ENCODE peak calls at places on chromosome 3, in four cellular contexts. One of them, this sample, is unnamed.

GRCh38 chr3:2504912-2505311 is 406.2 kb downstream of the CNTN4 start:
- DNase-seq in GM12878: no peak
- DNase-seq in GM12891: no peak
- DNase-seq in K562: no peak
- DNase-seq in this sample: no peak

GRCh38 chr3:126119008-126119675 is 35.2 kb upstream of the SLC41A3 start:
- DNase-seq in GM12891: no peak
- DNase-seq in GM12878: no peak
- DNase-seq in K562: no peak
- DNase-seq in this sample: no peak

GRCh38 chr3:20352547-20353164 is 166.7 kb upstream of the SGO1 start:
- DNase-seq in GM12891: no peak
- DNase-seq in GM12878: no peak
- DNase-seq in K562: peak
- DNase-seq in this sample: peak

GRCh38 chr3:104596551-104596950 is 770.2 kb upstream of the ALCAM start:
- DNase-seq in GM12891: no peak
- DNase-seq in K562: no peak
- DNase-seq in GM12878: peak
- DNase-seq in this sample: peak

GRCh38 chr3:134066539-134067310 is 37.0 kb upstream of the SLCO2A1 start:
- DNase-seq in GM12891: no peak
- DNase-seq in K562: no peak
- DNase-seq in GM12878: no peak
- DNase-seq in this sample: no peak

GRCh38 chr3:110955301-110955880 is 116.2 kb upstream of the NECTIN3 start:
- DNase-seq in GM12878: no peak
- DNase-seq in GM12891: no peak
- DNase-seq in K562: no peak
- DNase-seq in this sample: no peak

GRCh38 chr3:87307805-87308204 is 31.4 kb upstream of the POU1F1 start:
- DNase-seq in GM12878: no peak
- DNase-seq in K562: no peak
- DNase-seq in GM12891: no peak
- DNase-seq in this sample: no peak

GRCh38 chr3:65914740-65915366 is 123.9 kb downstream of the MAGI1 start:
- DNase-seq in GM12878: no peak
- DNase-seq in GM12891: no peak
- DNase-seq in K562: no peak
- DNase-seq in this sample: no peak

GRCh38 chr3:42728668-42729364 is 26.2 kb upstream of the HHATL start:
- DNase-seq in GM12891: no peak
- DNase-seq in K562: no peak
- DNase-seq in GM12878: no peak
- DNase-seq in this sample: no peak

GRCh38 chr3:176861137-176861536 is 336.1 kb downstream of the TBL1XR1 start:
- DNase-seq in GM12891: no peak
- DNase-seq in K562: no peak
- DNase-seq in GM12878: no peak
- DNase-seq in this sample: no peak

GRCh38 chr3:128144512-128144911 is 8.8 kb upstream of the EEFSEC start:
- DNase-seq in GM12878: no peak
- DNase-seq in K562: no peak
- DNase-seq in GM12891: no peak
- DNase-seq in this sample: no peak

GRCh38 chr3:46082849-46083248 is 55.6 kb upstream of the XCR1 start:
- DNase-seq in GM12891: no peak
- DNase-seq in K562: no peak
- DNase-seq in GM12878: no peak
- DNase-seq in this sample: no peak

GRCh38 chr3:128399221-128399915 is 67.3 kb downstream of the DNAJB8 start:
- DNase-seq in GM12878: no peak
- DNase-seq in GM12891: no peak
- DNase-seq in K562: no peak
- DNase-seq in this sample: no peak

GRCh38 chr3:47340866-47341265 is 40.0 kb upstream of the PTPN23 start:
- DNase-seq in GM12878: no peak
- DNase-seq in GM12891: no peak
- DNase-seq in K562: no peak
- DNase-seq in this sample: no peak

GRCh38 chr3:59605318-59605717 is 555.5 kb upstream of the CFAP20DC start:
- DNase-seq in GM12878: no peak
- DNase-seq in GM12891: no peak
- DNase-seq in K562: no peak
- DNase-seq in this sample: no peak

GRCh38 chr3:181824961-181825360 is 113.2 kb downstream of the SOX2 start:
- DNase-seq in K562: no peak
- DNase-seq in GM12878: no peak
- DNase-seq in GM12891: no peak
- DNase-seq in this sample: no peak

GRCh38 chr3:39936848-39937247 is 127.4 kb downstream of the MYRIP start:
- DNase-seq in GM12891: no peak
- DNase-seq in K562: no peak
- DNase-seq in GM12878: no peak
- DNase-seq in this sample: no peak

GRCh38 chr3:39935261-39935660 is 125.9 kb downstream of the MYRIP start:
- DNase-seq in GM12891: no peak
- DNase-seq in K562: no peak
- DNase-seq in GM12878: no peak
- DNase-seq in this sample: no peak

GRCh38 chr3:39934696-39935095 is 125.3 kb downstream of the MYRIP start:
- DNase-seq in GM12891: no peak
- DNase-seq in GM12878: no peak
- DNase-seq in K562: no peak
- DNase-seq in this sample: no peak

GRCh38 chr3:39937315-39937714 is 127.9 kb downstream of the MYRIP start:
- DNase-seq in K562: no peak
- DNase-seq in GM12878: no peak
- DNase-seq in GM12891: no peak
- DNase-seq in this sample: no peak

GRCh38 chr3:39933986-39934693 is 124.7 kb downstream of the MYRIP start:
- DNase-seq in K562: no peak
- DNase-seq in GM12891: no peak
- DNase-seq in GM12878: no peak
- DNase-seq in this sample: no peak
- TF ChIP-seq SPI1 in K562: no peak
- TF ChIP-seq SPI1 in GM12891: no peak
- TF ChIP-seq SPI1 in GM12878: no peak
- TF ChIP-seq SPI1 in this sample: no peak

GRCh38 chr3:188439080-188439479 is 285.1 kb downstream of the LPP start:
- DNase-seq in GM12878: no peak
- DNase-seq in GM12891: no peak
- DNase-seq in K562: no peak
- DNase-seq in this sample: peak
- TF ChIP-seq SPI1 in GM12878: peak
- TF ChIP-seq SPI1 in GM12891: peak
- TF ChIP-seq SPI1 in K562: no peak
- TF ChIP-seq SPI1 in this sample: peak

GRCh38 chr3:132521921-132522320 is 75.1 kb upstream of the ACKR4 start:
- DNase-seq in GM12891: no peak
- DNase-seq in K562: no peak
- DNase-seq in GM12878: no peak
- DNase-seq in this sample: no peak

GRCh38 chr3:132517311-132517710 is 79.8 kb upstream of the ACKR4 start:
- DNase-seq in GM12891: no peak
- DNase-seq in GM12878: no peak
- DNase-seq in K562: no peak
- DNase-seq in this sample: no peak

GRCh38 chr3:132519914-132520313 is 77.2 kb upstream of the ACKR4 start:
- DNase-seq in GM12891: no peak
- DNase-seq in K562: no peak
- DNase-seq in GM12878: no peak
- DNase-seq in this sample: no peak

DNA sequence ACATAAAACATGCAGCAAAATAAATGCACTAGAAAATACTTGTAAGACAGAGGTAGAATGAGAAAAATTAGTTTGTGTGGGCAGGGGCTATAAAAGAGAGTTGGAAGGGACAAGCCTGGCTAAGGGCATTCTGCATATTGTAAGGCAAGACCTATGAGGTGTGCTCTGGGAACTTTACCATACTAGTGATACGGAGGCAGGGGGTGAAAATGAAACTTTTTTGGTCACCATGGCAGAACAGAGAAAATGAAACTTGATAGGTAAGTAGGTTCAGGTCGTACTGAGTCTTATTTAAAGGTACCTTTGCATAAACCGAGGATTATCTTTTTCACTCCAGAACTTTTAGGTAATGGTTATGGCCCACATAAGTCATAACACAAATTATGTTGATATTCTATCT is 74.7 kb upstream of the ACKR4 start:
- DNase-seq in GM12891: peak
- DNase-seq in K562: no peak
- DNase-seq in GM12878: peak
- DNase-seq in this sample: no peak
- TF ChIP-seq SPI1 in GM12891: no peak
- TF ChIP-seq SPI1 in K562: no peak
- TF ChIP-seq SPI1 in GM12878: no peak
- TF ChIP-seq SPI1 in this sample: no peak

DNA sequence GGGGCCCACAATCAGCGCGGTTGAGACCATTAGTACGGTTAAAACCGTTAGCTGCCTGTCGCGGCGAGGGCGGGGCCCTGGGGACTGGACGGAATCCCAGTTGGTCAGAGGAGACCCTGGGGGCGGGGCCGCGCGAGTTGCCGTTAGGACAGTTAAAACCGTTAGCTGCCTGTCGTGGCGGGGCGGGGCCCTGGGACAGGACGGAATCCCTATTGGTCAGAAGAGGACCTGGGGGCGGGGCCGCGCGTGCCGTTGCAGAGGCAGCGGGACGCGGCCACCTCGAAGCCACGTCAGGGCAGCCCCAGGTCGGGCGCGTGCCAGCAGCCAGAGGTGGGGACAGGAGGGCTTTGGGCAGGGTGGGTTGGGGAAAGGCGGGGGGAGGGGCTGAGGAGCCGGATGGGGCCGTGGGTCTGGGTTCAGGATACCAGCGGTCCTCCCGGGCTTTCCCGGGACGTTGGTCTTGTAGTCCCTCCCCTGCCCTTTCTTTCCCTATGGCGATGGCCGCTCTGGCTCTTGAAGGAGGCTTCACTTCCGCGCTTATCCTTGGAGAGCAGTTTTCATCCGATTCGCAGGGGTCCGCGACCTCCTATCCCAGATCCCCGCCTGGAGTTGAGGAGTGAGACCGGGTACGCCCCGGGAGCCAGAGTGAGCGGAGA is 28.0 kb downstream of the KLHDC8B start:
- DNase-seq in K562: no peak
- DNase-seq in GM12878: no peak
- DNase-seq in GM12891: no peak
- DNase-seq in this sample: no peak
- TF ChIP-seq SPI1 in K562: no peak
- TF ChIP-seq SPI1 in GM12878: no peak
- TF ChIP-seq SPI1 in GM12891: no peak
- TF ChIP-seq SPI1 in this sample: no peak

DNA sequence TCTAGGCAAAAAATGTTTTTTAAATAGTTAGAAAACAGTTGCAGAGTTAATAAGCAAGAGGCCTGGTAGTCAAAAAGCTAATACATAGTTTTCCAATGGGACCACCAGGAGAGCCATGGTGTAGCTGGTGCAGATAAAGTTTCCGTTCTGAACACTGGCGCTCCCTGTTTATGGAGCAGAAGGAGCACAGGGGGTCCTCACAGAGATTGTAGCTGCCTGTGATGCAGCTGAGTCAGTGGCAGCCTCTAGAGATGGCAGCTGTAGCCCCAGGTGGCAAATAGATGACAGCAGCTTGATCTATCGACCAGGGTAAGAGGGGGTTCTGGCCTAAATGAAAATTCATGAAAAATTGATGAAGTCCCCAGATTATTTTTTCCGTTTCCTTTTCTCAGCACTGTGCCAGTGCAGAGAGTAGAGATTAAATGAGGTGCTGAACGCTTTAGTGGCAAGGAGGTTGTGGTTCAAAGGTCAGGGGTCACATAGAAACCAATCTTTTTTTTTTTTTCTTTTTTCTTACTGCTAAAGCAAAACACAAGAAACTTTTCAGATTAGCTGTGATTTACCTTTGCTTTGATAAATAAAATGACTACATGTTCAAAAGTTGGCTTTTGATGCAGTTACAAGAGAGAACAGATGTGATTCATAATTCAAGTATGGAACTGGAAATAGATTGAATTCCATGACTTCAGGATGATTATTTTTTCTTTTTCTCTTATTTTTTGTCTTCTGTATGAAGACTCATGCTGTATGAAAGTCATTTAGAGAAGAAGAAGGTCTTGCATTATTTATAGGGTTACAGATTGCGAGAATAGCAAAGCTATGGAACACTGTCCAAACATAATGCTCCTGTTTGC is 63.2 kb downstream of the ROBO2 start:
- DNase-seq in GM12878: no peak
- DNase-seq in GM12891: no peak
- DNase-seq in K562: no peak
- DNase-seq in this sample: no peak
- TF ChIP-seq SPI1 in GM12878: no peak
- TF ChIP-seq SPI1 in GM12891: no peak
- TF ChIP-seq SPI1 in K562: no peak
- TF ChIP-seq SPI1 in this sample: no peak

GRCh38 chr3:15450611-15451467 is 23.4 kb downstream of the EAF1 start:
- DNase-seq in K562: no peak
- DNase-seq in GM12878: no peak
- DNase-seq in GM12891: no peak
- DNase-seq in this sample: no peak
- TF ChIP-seq SPI1 in K562: no peak
- TF ChIP-seq SPI1 in GM12878: no peak
- TF ChIP-seq SPI1 in GM12891: no peak
- TF ChIP-seq SPI1 in this sample: no peak

GRCh38 chr3:194447161-194447560 is 39.6 kb downstream of the ATP13A3 start:
- DNase-seq in K562: peak
- DNase-seq in GM12891: no peak
- DNase-seq in GM12878: no peak
- DNase-seq in this sample: no peak

GRCh38 chr3:194446754-194447153 is 40.0 kb downstream of the ATP13A3 start:
- DNase-seq in GM12878: no peak
- DNase-seq in GM12891: no peak
- DNase-seq in K562: no peak
- DNase-seq in this sample: no peak

GRCh38 chr3:194449913-194450312 is 36.9 kb downstream of the ATP13A3 start:
- DNase-seq in GM12891: no peak
- DNase-seq in K562: no peak
- DNase-seq in GM12878: no peak
- DNase-seq in this sample: no peak

GRCh38 chr3:194447657-194448056 is 39.1 kb downstream of the ATP13A3 start:
- DNase-seq in GM12891: no peak
- DNase-seq in GM12878: no peak
- DNase-seq in K562: no peak
- DNase-seq in this sample: no peak

DNA sequence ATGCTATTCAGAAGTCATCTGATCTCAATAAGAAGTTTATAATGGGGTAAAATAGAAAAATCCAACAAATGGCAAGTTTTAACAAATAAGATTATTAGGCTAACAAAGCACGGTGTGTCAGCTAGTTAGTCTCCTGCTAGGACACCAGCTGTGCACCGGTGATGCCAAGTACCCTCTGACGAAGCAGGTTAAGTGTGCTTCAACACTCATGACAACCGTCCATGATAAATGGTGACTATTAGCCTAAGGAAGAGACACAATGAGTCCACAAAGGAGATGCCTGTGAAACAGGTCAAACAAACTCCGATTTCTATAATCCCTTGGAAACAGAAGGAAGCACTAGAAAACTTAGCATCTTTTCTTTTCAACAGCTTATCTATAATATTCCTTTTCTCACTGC is 36.5 kb downstream of the ATP13A3 start:
- DNase-seq in K562: no peak
- DNase-seq in GM12891: no peak
- DNase-seq in GM12878: no peak
- DNase-seq in this sample: no peak
- TF ChIP-seq SPI1 in K562: no peak
- TF ChIP-seq SPI1 in GM12891: no peak
- TF ChIP-seq SPI1 in GM12878: no peak
- TF ChIP-seq SPI1 in this sample: no peak